ENCODE peak calls at places on chromosomes 3 and 15, in six cellular contexts. T is T-helper 2 cell, V is myocyte, X is HCT116, H is foreskin fibroblast, S is fibroblast of villous mesenchyme. O is an unnamed sample.

GRCh38 chr15:51093865-51094605 is 671 bp downstream of the TNFAIP8L3 start:
- DNase-seq in T (no peak), V (peak), X (no peak), H (peak), S (no peak), O (no peak)

GRCh38 chr15:71272932-71273331 is 157.7 kb downstream of the THSD4 start:
- DNase-seq in T (no peak), V (peak), X (no peak), H (peak), S (peak), O (no peak)

GRCh38 chr3:192816274-192816853 is 89.0 kb upstream of the FGF12 start:
- DNase-seq in T (no peak), V (peak), X (peak), H (peak), S (peak), O (no peak)

GRCh38 chr3:46861293-46861995 is 1.8 kb downstream of the MYL3 start:
- DNase-seq in T (no peak), V (no peak), X (no peak), H (no peak), S (no peak), O (no peak)

GRCh38 chr15:101397521-101398003 is 91.9 kb downstream of the PCSK6 start:
- DNase-seq in T (no peak), V (no peak), X (no peak), H (no peak), S (no peak), O (no peak)

GRCh38 chr3:184874709-184875644 is 63.0 kb downstream of the VPS8 start:
- DNase-seq in T (no peak), V (peak), X (peak), H (peak), S (peak), O (no peak)

GRCh38 chr3:4994823-4995499 is 15.7 kb downstream of the BHLHE40 start:
- DNase-seq in T (no peak), V (peak), X (peak), H (peak), S (peak), O (no peak)

GRCh38 chr15:95503640-95504225 is 826.8 kb upstream of the NR2F2 start:
- DNase-seq in T (no peak), V (no peak), X (no peak), H (no peak), S (no peak), O (no peak)

GRCh38 chr3:71011565-71012287 is 571.8 kb downstream of the FOXP1 start:
- DNase-seq in T (no peak), V (no peak), X (no peak), H (no peak), S (no peak), O (no peak)

GRCh38 chr15:65512807-65513416 is 4.6 kb downstream of the DPP8 start:
- DNase-seq in T (peak), V (peak), X (no peak), H (peak), S (peak), O (peak)

GRCh38 chr3:99965681-99966408 is 148.2 kb downstream of the CMSS1 start:
- DNase-seq in T (no peak), V (no peak), X (no peak), H (no peak), S (no peak), O (no peak)

GRCh38 chr15:74847462-74847861 is 4.5 kb upstream of the ULK3 start:
- DNase-seq in T (no peak), V (no peak), X (no peak), H (no peak), S (no peak), O (no peak)

GRCh38 chr15:43067717-43068461 is 37.9 kb downstream of the UBR1 start:
- DNase-seq in T (no peak), V (no peak), X (peak), H (peak), S (peak), O (no peak)

GRCh38 chr3:157527471-157527881 is 24.3 kb upstream of the VEPH1 start:
- DNase-seq in T (no peak), V (no peak), X (no peak), H (peak), S (no peak), O (no peak)

GRCh38 chr15:38530113-38530512 is 34.5 kb downstream of the RASGRP1 start:
- DNase-seq in T (no peak), V (no peak), X (no peak), H (no peak), S (no peak), O (no peak)

GRCh38 chr3:127961124-127961523 is 46.1 kb downstream of the KBTBD12 start:
- DNase-seq in T (no peak), V (no peak), X (no peak), H (no peak), S (no peak), O (no peak)

GRCh38 chr3:187207062-187207461 is 9.8 kb downstream of the RTP1 start:
- DNase-seq in T (no peak), V (no peak), X (no peak), H (no peak), S (no peak), O (no peak)

GRCh38 chr15:48112242-48112641 is 8.5 kb upstream of the SLC24A5 start:
- DNase-seq in T (no peak), V (peak), X (peak), H (peak), S (peak), O (no peak)

GRCh38 chr3:45055411-45056143 is 29.5 kb downstream of the CLEC3B start:
- DNase-seq in T (no peak), V (peak), X (no peak), H (peak), S (peak), O (no peak)

GRCh38 chr3:27345493-27345892 is 23.7 kb downstream of the NEK10 start:
- DNase-seq in T (peak), V (no peak), X (no peak), H (no peak), S (no peak), O (no peak)

GRCh38 chr3:150407051-150407817 is 864 bp upstream of the TSC22D2 start:
- DNase-seq in T (no peak), V (no peak), X (no peak), H (peak), S (peak), O (no peak)

GRCh38 chr15:85443593-85444328 is 63.4 kb downstream of the AKAP13 start:
- DNase-seq in T (peak), V (peak), X (peak), H (no peak), S (peak), O (no peak)

GRCh38 chr3:44890258-44890657 is 15.8 kb downstream of the TGM4 start:
- DNase-seq in T (no peak), V (no peak), X (no peak), H (peak), S (no peak), O (no peak)

GRCh38 chr15:69748700-69749099 is 296.1 kb downstream of the RPLP1 start:
- DNase-seq in T (no peak), V (peak), X (no peak), H (no peak), S (no peak), O (no peak)

GRCh38 chr3:27578032-27578431 is 93.8 kb upstream of the SLC4A7 start:
- DNase-seq in T (no peak), V (no peak), X (no peak), H (peak), S (peak), O (no peak)

GRCh38 chr3:188378786-188379185 is 224.8 kb downstream of the LPP start:
- DNase-seq in T (no peak), V (no peak), X (no peak), H (no peak), S (no peak), O (no peak)

GRCh38 chr15:48330045-48330840 is 986 bp upstream of the DUT start:
- DNase-seq in T (no peak), V (peak), X (no peak), H (peak), S (peak), O (no peak)

GRCh38 chr15:69468241-69469121 is 15.9 kb downstream of the RPLP1 start:
- DNase-seq in T (peak), V (peak), X (no peak), H (peak), S (peak), O (peak)

GRCh38 chr3:150265305-150265704 is 142.8 kb upstream of the TSC22D2 start:
- DNase-seq in T (no peak), V (no peak), X (no peak), H (no peak), S (no peak), O (no peak)

GRCh38 chr3:58434990-58435389 is 1.4 kb upstream of the PDHB start:
- DNase-seq in T (no peak), V (peak), X (no peak), H (peak), S (peak), O (no peak)

O was measured in CD8-positive, alpha-beta memory T cell.